ENCODE peak calls at places on chromosome 11, in seven cellular contexts. Z, D, X, Q, M, A and V are unnamed samples.

GRCh38 chr11:12016246-12016645 is 7.8 kb upstream of the DKK3 start:
- DNase-seq in Z (no peak), D (no peak), X (no peak), Q (no peak), M (no peak), A (no peak), V (no peak)

GRCh38 chr11:22430286-22430685 is 92.1 kb downstream of the SLC17A6 start:
- DNase-seq in Z (no peak), D (no peak), X (no peak), Q (no peak), M (no peak), A (no peak), V (no peak)

GRCh38 chr11:45079943-45080719 is 66.3 kb upstream of the PRDM11 start:
- DNase-seq in Z (no peak), D (no peak), X (no peak), Q (no peak), M (peak; percentile 45), A (peak; percentile 33), V (no peak)

GRCh38 chr11:2390871-2391662 is 9.5 kb upstream of the TSSC4 start:
- DNase-seq in Z (peak; percentile 42), D (no peak), X (peak; percentile 31), Q (no peak), M (no peak), A (no peak), V (no peak)

GRCh38 chr11:100756556-100756955 is 69.5 kb downstream of the ARHGAP42 start:
- DNase-seq in Z (no peak), D (no peak), X (no peak), Q (no peak), M (no peak), A (no peak), V (no peak)

GRCh38 chr11:66543263-66544107 is 2.4 kb downstream of the ZDHHC24 start:
- DNase-seq in Z (no peak), D (no peak), X (no peak), Q (peak; percentile 76), M (no peak), A (peak; percentile 35), V (peak; percentile 48)

GRCh38 chr11:79594839-79595238 is 154.0 kb upstream of the TENM4 start:
- DNase-seq in Z (no peak), D (no peak), X (no peak), Q (no peak), M (no peak), A (no peak), V (no peak)

GRCh38 chr11:99937330-99937729 is 749.8 kb upstream of the ARHGAP42 start:
- DNase-seq in Z (no peak), D (no peak), X (no peak), Q (no peak), M (no peak), A (no peak), V (no peak)

GRCh38 chr11:776459-777287 is 614 bp downstream of the GATD1 start:
- DNase-seq in Z (no peak), D (peak; percentile 50), X (peak; percentile 47), Q (peak; percentile 68), M (no peak), A (no peak), V (peak; percentile 40)

GRCh38 chr11:18010271-18010670 is 2.6 kb downstream of the SERGEF start:
- DNase-seq in Z (no peak), D (no peak), X (no peak), Q (no peak), M (no peak), A (no peak), V (no peak)

GRCh38 chr11:27865105-27865504 is 164.8 kb upstream of the BDNF start:
- DNase-seq in Z (no peak), D (no peak), X (no peak), Q (no peak), M (no peak), A (no peak), V (no peak)

GRCh38 chr11:77073328-77074001 is 6.7 kb downstream of the CAPN5 start:
- DNase-seq in Z (peak; percentile 80), D (peak; percentile 73), X (peak; percentile 83), Q (peak; percentile 90), M (peak; percentile 65), A (peak; percentile 94), V (no peak)

GRCh38 chr11:68127791-68128681 is 6.8 kb upstream of the CHKA start:
- DNase-seq in Z (peak; percentile 23), D (peak; percentile 85), X (no peak), Q (peak; percentile 67), M (peak; percentile 84), A (no peak), V (peak; percentile 87)

GRCh38 chr11:110724358-110724757 is 12.1 kb upstream of the ARHGAP20 start:
- DNase-seq in Z (no peak), D (no peak), X (no peak), Q (no peak), M (no peak), A (no peak), V (no peak)

GRCh38 chr11:15562230-15562629 is 447.5 kb downstream of the INSC start:
- DNase-seq in Z (no peak), D (no peak), X (no peak), Q (no peak), M (no peak), A (no peak), V (no peak)

GRCh38 chr11:84437129-84438123 is 1151.3 kb upstream of the CCDC90B start:
- DNase-seq in Z (no peak), D (peak; percentile 39), X (no peak), Q (no peak), M (no peak), A (peak; percentile 15), V (peak; percentile 48)

GRCh38 chr11:900545-900944 is 10.1 kb downstream of the CHID1 start:
- DNase-seq in Z (no peak), D (no peak), X (no peak), Q (no peak), M (no peak), A (no peak), V (no peak)

GRCh38 chr11:14500181-14500651 is 605 bp upstream of the COPB1 start:
- DNase-seq in Z (no peak), D (peak; percentile 56), X (peak; percentile 31), Q (no peak), M (no peak), A (peak; percentile 74), V (no peak)

GRCh38 chr11:133833101-133833898 is 12.0 kb downstream of the SPATA19 start:
- DNase-seq in Z (no peak), D (no peak), X (no peak), Q (no peak), M (peak; percentile 13), A (no peak), V (no peak)

GRCh38 chr11:65376138-65376713 is 6.2 kb downstream of the SLC25A45 start:
- DNase-seq in Z (no peak), D (no peak), X (no peak), Q (no peak), M (no peak), A (no peak), V (no peak)

GRCh38 chr11:2699185-2699530 is 636 bp downstream of the KCNQ1OT1 start:
- DNase-seq in Z (no peak), D (peak; percentile 12), X (peak; percentile 35), Q (peak; percentile 67), M (no peak), A (peak; percentile 30), V (no peak)

GRCh38 chr11:1205121-1205986 is 17.5 kb upstream of the MUC5B start:
- DNase-seq in Z (no peak), D (no peak), X (no peak), Q (no peak), M (no peak), A (no peak), V (peak; percentile 8)

GRCh38 chr11:57598831-57599155 is 1.3 kb downstream of the SERPING1 start:
- DNase-seq in Z (no peak), D (no peak), X (no peak), Q (no peak), M (no peak), A (no peak), V (no peak)

GRCh38 chr11:94964934-94965333 is 8.4 kb downstream of the CWC15 start:
- DNase-seq in Z (no peak), D (no peak), X (no peak), Q (no peak), M (no peak), A (no peak), V (no peak)

GRCh38 chr11:96894587-96894986 is 504.8 kb downstream of the JRKL start:
- DNase-seq in Z (no peak), D (no peak), X (no peak), Q (no peak), M (no peak), A (no peak), V (no peak)

GRCh38 chr11:60059052-60059451 is 2.6 kb downstream of the MS4A3 start:
- DNase-seq in Z (no peak), D (no peak), X (no peak), Q (no peak), M (no peak), A (no peak), V (no peak)

GRCh38 chr11:94315664-94316063 is 11.3 kb downstream of the IZUMO1R start:
- DNase-seq in Z (peak; percentile 7), D (no peak), X (no peak), Q (no peak), M (no peak), A (no peak), V (no peak)

GRCh38 chr11:126716456-126717083 is 284.0 kb downstream of the KIRREL3 start:
- DNase-seq in Z (no peak), D (peak; percentile 67), X (peak; percentile 21), Q (no peak), M (no peak), A (peak; percentile 51), V (peak; percentile 51)
- TF ChIP-seq CTCF in Z (peak; percentile 70), D (peak; percentile 42), X (peak; percentile 42), Q (peak; percentile 31), M (peak; percentile 35), A (peak; percentile 47), V (peak; percentile 70)

GRCh38 chr11:71251761-71252433 is 480 bp downstream of the SHANK2 start:
- DNase-seq in Z (no peak), D (peak; percentile 79), X (peak; percentile 80), Q (no peak), M (no peak), A (peak; percentile 55), V (peak; percentile 78)
- TF ChIP-seq CTCF in Z (peak; percentile 6), D (peak; percentile 77), X (peak; percentile 79), Q (no peak), M (peak; percentile 35), A (no peak), V (peak; percentile 80)

DNA sequence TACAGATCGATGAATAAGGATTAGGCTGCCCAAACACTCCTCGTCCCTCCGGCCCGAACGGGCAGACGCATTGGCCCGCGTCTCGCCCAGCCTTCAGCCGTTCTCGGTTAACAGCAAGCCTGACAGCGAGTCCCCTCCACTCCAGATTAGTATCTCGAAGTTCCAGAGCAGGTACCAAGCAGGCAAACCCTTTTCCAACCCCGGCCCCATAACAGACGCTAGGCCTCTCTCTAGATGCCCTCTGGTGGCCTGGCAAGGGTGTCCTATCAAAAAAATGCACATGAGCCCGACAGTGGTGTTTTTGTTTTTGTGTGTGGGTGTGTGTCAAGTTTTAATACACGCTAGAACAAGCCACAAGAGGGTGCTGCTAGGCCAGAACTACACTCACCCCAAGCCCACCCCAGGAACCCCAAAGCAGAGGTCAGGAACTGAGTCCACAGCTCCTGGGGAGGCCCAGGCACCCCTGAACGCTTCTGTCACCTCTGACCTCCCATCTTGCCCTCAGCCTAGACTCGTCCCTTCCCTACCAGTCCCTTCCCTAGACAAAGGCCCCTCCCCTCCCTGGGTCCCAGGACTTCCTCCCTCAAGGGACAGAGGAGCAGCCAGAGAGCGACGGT is 658 bp upstream of the ARFGAP2 start:
- DNase-seq in Z (peak; percentile 45), D (peak; percentile 74), X (peak; percentile 76), Q (peak; percentile 80), M (peak; percentile 83), A (peak; percentile 80), V (no peak)
- TF ChIP-seq CTCF in Z (peak; percentile 68), D (peak; percentile 89), X (peak; percentile 78), Q (peak; percentile 48), M (peak; percentile 75), A (peak; percentile 66), V (peak; percentile 68)

GRCh38 chr11:119479685-119480275 is 56.8 kb upstream of the THY1 start:
- DNase-seq in Z (no peak), D (no peak), X (peak; percentile 72), Q (peak; percentile 12), M (peak; percentile 8), A (no peak), V (no peak)
- TF ChIP-seq CTCF in Z (peak; percentile 86), D (no peak), X (peak; percentile 45), Q (no peak), M (no peak), A (no peak), V (peak; percentile 65)